ENCODE peak calls at places on chromosomes 7 and 10, in six cellular contexts. X is prostate gland, N is body of pancreas, P is heart left ventricle, K is A549, M is HCT116. T is an unnamed sample. For H3K4me1, the result is how much of the 10 kb centered on the place peaks cover.

GRCh38 chr10:126972622-126973414 is 67.6 kb downstream of the DOCK1 start:
- DNase-seq in X (no peak), N (peak), P (no peak), K (peak), M (no peak), T (no peak)

GRCh38 chr7:23100697-23101096 is 4.9 kb upstream of the KLHL7 start:
- DNase-seq in X (no peak), N (no peak), P (no peak), K (no peak), M (no peak), T (no peak)

GRCh38 chr10:47406870-47407648 is 23.0 kb upstream of the ZNF488 start:
- DNase-seq in X (no peak), N (peak), P (no peak), K (peak), M (peak), T (peak)

GRCh38 chr7:152683297-152683696 is 7.4 kb upstream of the XRCC2 start:
- DNase-seq in X (no peak), N (no peak), P (no peak), K (no peak), M (no peak), T (no peak)

GRCh38 chr10:9437131-9437530 is 1382.6 kb downstream of the GATA3 start:
- DNase-seq in X (no peak), N (no peak), P (no peak), K (no peak), M (no peak), T (no peak)

GRCh38 chr7:94481246-94481645 is 28.4 kb upstream of the CASD1 start:
- DNase-seq in X (no peak), N (no peak), P (no peak), K (no peak), M (no peak), T (no peak)

GRCh38 chr7:129729511-129729910 is 118.0 kb downstream of the NRF1 start:
- DNase-seq in X (no peak), N (no peak), P (no peak), K (no peak), M (no peak), T (no peak)

GRCh38 chr7:21338728-21339164 is 89.1 kb upstream of the SP4 start:
- DNase-seq in X (no peak), N (no peak), P (no peak), K (no peak), M (no peak), T (no peak)

GRCh38 chr7:148116954-148117353 is 473.6 kb upstream of the C7orf33 start:
- DNase-seq in X (no peak), N (no peak), P (no peak), K (no peak), M (no peak), T (no peak)

GRCh38 chr7:37027557-37028341 is 303.5 kb upstream of the AOAH start:
- DNase-seq in X (no peak), N (no peak), P (no peak), K (no peak), M (peak), T (no peak)

GRCh38 chr7:79241288-79242055 is 212.0 kb downstream of the MAGI2 start:
- DNase-seq in X (no peak), N (no peak), P (no peak), K (no peak), M (no peak), T (no peak)

GRCh38 chr10:100930368-100930767 is 17.6 kb downstream of the SLF2 start:
- DNase-seq in X (no peak), N (no peak), P (no peak), K (peak), M (no peak), T (no peak)

GRCh38 chr10:88157981-88158465 is 294.6 kb downstream of the PTEN start:
- DNase-seq in X (no peak), N (no peak), P (no peak), K (peak), M (no peak), T (no peak)

GRCh38 chr7:156177396-156178055 is 365.3 kb upstream of the SHH start:
- DNase-seq in X (no peak), N (no peak), P (peak), K (no peak), M (no peak), T (no peak)

GRCh38 chr7:150998341-150998740 is 7.5 kb downstream of the NOS3 start:
- DNase-seq in X (no peak), N (no peak), P (no peak), K (no peak), M (no peak), T (no peak)

GRCh38 chr7:150999001-150999400 is 8.2 kb downstream of the NOS3 start:
- DNase-seq in X (no peak), N (no peak), P (no peak), K (no peak), M (no peak), T (no peak)

GRCh38 chr7:150996289-150997074 is 5.7 kb downstream of the NOS3 start:
- DNase-seq in X (no peak), N (no peak), P (no peak), K (no peak), M (no peak), T (no peak)

GRCh38 chr7:150997817-150998216 is 7.0 kb downstream of the NOS3 start:
- DNase-seq in X (no peak), N (no peak), P (no peak), K (no peak), M (no peak), T (no peak)

DNA sequence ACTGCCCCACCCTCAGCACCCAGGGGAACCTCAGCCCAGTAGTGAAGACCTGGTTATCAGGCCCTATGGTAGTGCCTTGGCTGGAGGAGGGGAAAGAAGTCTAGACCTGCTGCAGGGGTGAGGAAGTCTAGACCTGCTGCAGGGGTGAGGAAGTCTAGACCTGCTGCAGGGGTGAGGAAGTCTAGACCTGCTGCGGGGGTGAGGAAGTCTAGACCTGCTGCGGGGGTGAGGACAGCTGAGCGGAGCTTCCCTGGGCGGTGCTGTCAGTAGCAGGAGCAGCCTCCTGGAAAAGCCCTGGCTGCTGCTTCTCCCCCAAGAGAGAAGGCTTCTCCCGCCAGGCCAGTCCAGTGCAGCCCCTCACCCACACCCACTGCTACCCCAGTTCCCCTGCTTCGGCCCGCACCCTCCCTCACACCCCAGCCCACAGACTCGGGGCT is 6.3 kb downstream of the NOS3 start:
- DNase-seq in X (no peak), N (no peak), P (no peak), K (no peak), M (no peak), T (no peak)
- H3K4me1 ChIP-seq in X (under half), N (under half), P (under half), K (under half), M (under half), T (under half)

GRCh38 chr7:150441524-150441923 is 8.9 kb upstream of the GIMAP8 start:
- DNase-seq in X (no peak), N (no peak), P (no peak), K (no peak), M (no peak), T (no peak)

GRCh38 chr7:150444674-150445365 is 5.6 kb upstream of the GIMAP8 start:
- DNase-seq in X (no peak), N (no peak), P (no peak), K (no peak), M (no peak), T (peak)

GRCh38 chr7:150444141-150444540 is 6.3 kb upstream of the GIMAP8 start:
- DNase-seq in X (no peak), N (no peak), P (no peak), K (no peak), M (no peak), T (peak)

GRCh38 chr7:150439926-150440325 is 10.5 kb upstream of the GIMAP8 start:
- DNase-seq in X (no peak), N (no peak), P (no peak), K (no peak), M (no peak), T (no peak)

DNA sequence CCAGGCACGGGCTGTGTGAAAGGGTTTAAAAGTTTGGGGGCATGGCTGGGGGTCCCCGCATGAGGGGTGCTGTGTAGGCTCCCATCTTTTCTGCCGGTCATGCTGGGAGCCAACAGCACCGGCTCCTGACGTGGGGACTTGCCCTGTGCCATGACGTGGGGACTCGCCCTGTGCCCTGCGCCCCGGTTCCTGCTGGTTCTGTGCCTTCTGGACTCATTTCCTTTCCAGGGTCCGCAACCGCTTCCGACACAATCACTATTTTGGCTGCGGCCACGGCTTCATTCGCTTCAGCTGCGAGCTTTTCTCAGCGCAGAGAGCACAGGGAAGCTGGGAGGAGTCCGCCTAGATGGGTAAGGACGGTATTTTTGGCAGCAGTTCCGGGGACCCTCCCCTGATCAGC is 7.6 kb upstream of the GIMAP8 start:
- DNase-seq in X (no peak), N (no peak), P (no peak), K (no peak), M (no peak), T (no peak)
- TF ChIP-seq POLR2A in X (no peak), N (no peak), P (no peak), K (no peak), M (no peak), T (no peak)

GRCh38 chr10:73871295-73871914 is 3.0 kb downstream of the CAMK2G start:
- DNase-seq in X (no peak), N (no peak), P (no peak), K (no peak), M (no peak), T (no peak)

GRCh38 chr10:73867871-73868631 is 6.3 kb downstream of the CAMK2G start:
- DNase-seq in X (no peak), N (no peak), P (no peak), K (no peak), M (no peak), T (no peak)

GRCh38 chr10:73867126-73867807 is 7.1 kb downstream of the CAMK2G start:
- DNase-seq in X (no peak), N (no peak), P (no peak), K (no peak), M (no peak), T (no peak)

GRCh38 chr10:73866621-73867020 is 7.7 kb downstream of the CAMK2G start:
- DNase-seq in X (no peak), N (no peak), P (no peak), K (no peak), M (no peak), T (no peak)

DNA sequence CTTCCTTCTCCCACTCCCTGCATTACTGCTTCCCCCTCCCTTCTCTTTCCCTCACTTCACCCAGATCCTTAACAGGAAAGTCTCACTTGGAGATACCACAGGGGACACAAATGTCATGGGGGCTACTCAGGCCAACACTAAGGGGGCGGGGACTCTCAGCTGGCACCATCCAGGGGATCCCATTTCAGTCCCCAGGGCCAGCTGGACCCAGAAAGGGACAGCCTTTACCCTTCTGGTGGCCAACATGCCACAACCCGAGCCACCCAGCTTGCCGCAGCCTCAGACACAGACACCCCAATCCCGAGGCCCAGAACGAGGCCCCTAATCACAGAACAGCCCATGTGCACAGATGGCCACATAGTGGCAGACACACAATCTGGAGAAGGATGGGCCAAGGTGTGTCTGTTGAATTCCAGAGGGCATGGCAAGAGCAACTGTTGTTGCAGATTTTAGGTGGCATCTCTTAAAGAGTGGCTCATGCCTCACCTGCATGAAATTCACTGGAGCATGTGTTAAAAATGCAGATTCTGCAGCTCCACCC is 5.6 kb downstream of the CAMK2G start:
- DNase-seq in X (no peak), N (no peak), P (no peak), K (no peak), M (no peak), T (no peak)
- H3K4me1 ChIP-seq in X (under half), N (under half), P (half or more), K (under half), M (under half), T (half or more)

DNA sequence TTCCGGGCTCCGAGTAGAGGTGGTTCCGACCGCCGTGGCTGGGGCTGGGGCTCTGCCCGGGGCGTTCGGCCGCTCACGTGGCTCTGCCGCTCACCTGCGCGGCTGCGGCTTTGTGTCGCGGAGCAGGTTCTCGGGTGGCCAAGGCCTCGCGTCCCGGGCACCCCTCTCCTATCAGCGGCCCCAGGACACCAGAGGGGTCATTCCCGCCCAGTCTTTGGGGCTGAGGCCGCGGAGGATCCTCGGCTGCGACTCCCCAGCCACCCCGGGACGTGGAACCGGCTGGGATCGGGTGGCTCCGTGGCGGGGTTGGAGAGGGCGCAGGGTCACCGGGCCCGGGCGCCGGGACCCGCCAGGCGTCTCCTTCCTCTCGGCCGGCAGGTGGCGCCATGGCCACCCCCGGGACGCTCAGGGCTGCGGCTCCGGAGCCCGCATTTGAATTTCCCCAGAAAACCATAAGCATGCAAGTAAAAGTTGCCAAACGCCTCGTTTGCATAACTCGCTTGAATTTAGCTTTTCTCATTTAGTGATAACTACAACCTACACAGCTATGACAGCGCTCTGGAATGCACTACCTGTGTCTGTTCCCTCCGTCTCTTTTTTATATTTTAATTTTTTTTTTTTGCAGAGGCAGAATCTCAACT is 1.2 kb downstream of the COL26A1 start:
- DNase-seq in X (peak), N (peak), P (peak), K (peak), M (peak), T (no peak)
- TF ChIP-seq POLR2A in X (no peak), N (peak), P (no peak), K (no peak), M (no peak), T (no peak)

DNA sequence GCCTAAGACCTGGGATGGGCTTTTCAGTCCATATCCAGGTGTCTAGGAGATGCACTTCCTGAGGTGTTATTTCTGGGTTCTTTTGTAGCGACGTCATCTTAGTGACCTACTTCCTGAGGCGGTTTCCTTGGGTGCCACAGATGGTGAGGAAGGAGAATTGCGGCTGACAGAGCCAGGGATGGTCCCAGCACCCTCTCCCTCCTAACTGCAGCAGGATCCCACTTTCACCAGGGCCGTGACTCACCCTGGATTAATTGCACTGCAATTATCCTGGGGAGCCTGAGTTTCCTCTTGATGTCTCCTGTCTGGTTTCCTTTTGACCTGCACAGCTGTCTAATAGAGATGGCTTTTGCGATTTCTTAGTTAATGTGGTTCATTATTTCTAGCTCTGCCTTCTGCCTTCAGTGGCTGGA is 271.7 kb downstream of the TCF7L2 start:
- DNase-seq in X (no peak), N (no peak), P (no peak), K (no peak), M (peak), T (no peak)
- H3K4me1 ChIP-seq in X (under half), N (under half), P (under half), K (under half), M (under half), T (under half)

DNA sequence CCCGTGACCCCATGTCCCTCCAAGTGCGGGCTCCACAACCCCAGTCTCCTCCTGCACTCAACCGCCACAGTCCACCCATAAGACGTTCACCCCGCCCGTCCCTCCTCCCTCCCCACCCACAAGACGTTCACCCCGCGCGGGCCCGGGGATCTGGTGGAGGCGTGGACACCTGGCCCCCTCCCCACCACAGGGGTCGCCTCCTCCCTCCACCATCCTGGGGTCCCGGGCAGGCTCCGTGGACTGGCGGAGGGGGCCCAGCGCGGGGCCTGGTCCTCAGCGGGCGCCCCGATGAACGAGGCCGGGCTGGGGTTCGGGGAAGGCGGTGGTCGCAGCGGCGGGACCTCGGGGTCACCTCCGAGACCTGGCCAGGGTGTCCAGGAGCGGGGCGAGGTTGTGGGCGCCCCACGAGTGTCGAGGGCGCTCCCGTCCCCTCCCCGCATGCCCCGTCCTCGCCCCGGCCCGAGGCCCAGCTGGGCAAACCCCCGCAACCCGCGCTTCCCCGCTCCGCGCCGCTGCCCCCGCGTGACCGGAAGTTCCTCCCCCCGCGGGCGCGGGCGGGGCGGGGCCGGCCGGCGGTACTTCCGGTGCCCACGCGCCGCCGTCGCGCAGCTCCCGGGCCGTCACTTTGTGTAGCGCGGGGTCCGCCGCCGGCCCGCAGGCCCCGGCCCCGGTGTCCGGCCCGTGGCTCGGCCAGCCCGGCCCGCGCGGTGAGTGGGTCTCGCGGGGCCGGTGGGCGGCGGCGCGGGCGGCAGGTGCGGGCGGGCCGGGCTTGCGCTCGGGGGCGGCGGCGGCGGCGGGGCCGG is at the start of gene ZNF316:
- DNase-seq in X (peak), N (peak), P (peak), K (peak), M (no peak), T (no peak)
- TF ChIP-seq POLR2A in X (peak), N (peak), P (peak), K (peak), M (no peak), T (no peak)

T was measured in esophagus muscularis mucosa.